ENCODE peak calls at places on chromosomes 12 and 14, in seven cellular contexts. K is activated T-helper 1 cell treated with anti-CD3 and anti-CD28 coated beads, Interleukin-12 subunit alpha, Interleukin-12 subunit beta, Interleukin-2, Interleukin-4 antibody, amounts not matched to agents 30 ng/mL and 10 ng/mL and 1 ng/mL, durations not matched to agents 14 hours and 24 hours and 36 hours; O is Karpas-422; B is kidney; H is activated CD4-positive, alpha-beta T cell treated with anti-CD3 and anti-CD28 coated beads, Interleukin-2, amount 10 ng/mL, durations not matched to agents 7 days and 5 days; G is brain microvascular endothelial cell; U is GM04504. J is an unnamed sample.

GRCh38 chr12:52232916-52233461 is at the start of gene KRT7:
- DNase-seq in B (peak), U (no peak), G (no peak), K (no peak), H (no peak), O (no peak), J (no peak)

GRCh38 chr12:119870462-119870861 is 6.7 kb downstream of the CIT start:
- DNase-seq in B (no peak), H (no peak), O (no peak), U (no peak), G (no peak), K (no peak), J (no peak)

GRCh38 chr12:3200032-3200617 is 122.9 kb downstream of the TSPAN9 start:
- DNase-seq in H (no peak), G (peak), O (no peak), U (no peak), B (peak), K (no peak), J (no peak)

GRCh38 chr14:22556990-22557623 is 31.9 kb downstream of the DAD1 start:
- DNase-seq in G (peak), O (peak), B (peak), K (peak), U (peak), H (peak), J (no peak)

GRCh38 chr12:48311313-48311712 is 39.4 kb downstream of the ZNF641 start:
- DNase-seq in G (no peak), H (no peak), K (no peak), O (no peak), U (no peak), B (no peak), J (no peak)

GRCh38 chr14:72142328-72142727 is 210.1 kb downstream of the RGS6 start:
- DNase-seq in B (no peak), H (no peak), U (no peak), K (no peak), O (no peak), G (no peak), J (no peak)

GRCh38 chr14:69424139-69424923 is 25.8 kb downstream of the SLC39A9 start:
- DNase-seq in U (no peak), H (no peak), B (no peak), K (no peak), O (no peak), G (peak), J (no peak)

GRCh38 chr12:121568971-121569808 is 11.6 kb downstream of the KDM2B start:
- DNase-seq in G (peak), O (peak), B (peak), U (no peak), K (no peak), H (no peak), J (no peak)

J was measured in BJ.